ENCODE peak calls at places on chromosomes 4 and X, in five cellular contexts. One of them, this sample, is unnamed.

GRCh38 chr4:70997068-70997467 is 3.6 kb downstream of the DCK start:
- DNase-seq in cardiac fibroblast: no peak
- DNase-seq in left ventricle myocardium inferior: no peak
- DNase-seq in aorta: no peak
- DNase-seq in choroid plexus epithelial cell: no peak
- DNase-seq in this sample: no peak

GRCh38 chr4:108417923-108418322 is 202.5 kb upstream of the RPL34 start:
- DNase-seq in choroid plexus epithelial cell: peak
- DNase-seq in left ventricle myocardium inferior: no peak
- DNase-seq in aorta: no peak
- DNase-seq in cardiac fibroblast: peak
- DNase-seq in this sample: no peak

GRCh38 chr4:112302320-112303274 is 5.4 kb downstream of the ALPK1 start:
- DNase-seq in left ventricle myocardium inferior: no peak
- DNase-seq in aorta: no peak
- DNase-seq in cardiac fibroblast: no peak
- DNase-seq in choroid plexus epithelial cell: no peak
- DNase-seq in this sample: no peak

GRCh38 chr4:84530871-84531270 is 31.8 kb upstream of the NKX6-1 start:
- DNase-seq in aorta: no peak
- DNase-seq in left ventricle myocardium inferior: no peak
- DNase-seq in choroid plexus epithelial cell: peak
- DNase-seq in cardiac fibroblast: peak
- DNase-seq in this sample: no peak

GRCh38 chr4:87240341-87240740 is 19.9 kb upstream of the KLHL8 start:
- DNase-seq in aorta: no peak
- DNase-seq in cardiac fibroblast: no peak
- DNase-seq in choroid plexus epithelial cell: no peak
- DNase-seq in left ventricle myocardium inferior: no peak
- DNase-seq in this sample: no peak

GRCh38 chr4:17561195-17561909 is 15.6 kb upstream of the LAP3 start:
- DNase-seq in aorta: no peak
- DNase-seq in choroid plexus epithelial cell: peak
- DNase-seq in cardiac fibroblast: peak
- DNase-seq in left ventricle myocardium inferior: no peak
- DNase-seq in this sample: no peak

GRCh38 chr4:40628888-40629287 is 776 bp downstream of the RBM47 start:
- DNase-seq in aorta: no peak
- DNase-seq in choroid plexus epithelial cell: no peak
- DNase-seq in left ventricle myocardium inferior: no peak
- DNase-seq in cardiac fibroblast: no peak
- DNase-seq in this sample: no peak

GRCh38 chrX:55014897-55015299 is 14.7 kb downstream of the APEX2 start:
- DNase-seq in choroid plexus epithelial cell: no peak
- DNase-seq in left ventricle myocardium inferior: no peak
- DNase-seq in cardiac fibroblast: no peak
- DNase-seq in aorta: no peak
- DNase-seq in this sample: no peak

GRCh38 chr4:76905521-76905920 is 7.6 kb upstream of the SOWAHB start:
- DNase-seq in cardiac fibroblast: peak
- DNase-seq in aorta: no peak
- DNase-seq in left ventricle myocardium inferior: no peak
- DNase-seq in choroid plexus epithelial cell: peak
- DNase-seq in this sample: no peak

GRCh38 chr4:25098964-25099843 is 61.0 kb downstream of the SEPSECS start:
- DNase-seq in choroid plexus epithelial cell: peak
- DNase-seq in aorta: no peak
- DNase-seq in left ventricle myocardium inferior: peak
- DNase-seq in cardiac fibroblast: peak
- DNase-seq in this sample: no peak

GRCh38 chr4:84837751-84838150 is 128.7 kb downstream of the WDFY3 start:
- DNase-seq in left ventricle myocardium inferior: no peak
- DNase-seq in aorta: no peak
- DNase-seq in choroid plexus epithelial cell: no peak
- DNase-seq in cardiac fibroblast: peak
- DNase-seq in this sample: no peak

GRCh38 chr4:185524888-185525863 is 10.1 kb downstream of the PDLIM3 start:
- DNase-seq in choroid plexus epithelial cell: no peak
- DNase-seq in left ventricle myocardium inferior: no peak
- DNase-seq in cardiac fibroblast: peak
- DNase-seq in aorta: no peak
- DNase-seq in this sample: no peak

GRCh38 chr4:141860974-141861373 is 224.6 kb downstream of the IL15 start:
- DNase-seq in left ventricle myocardium inferior: no peak
- DNase-seq in choroid plexus epithelial cell: no peak
- DNase-seq in aorta: no peak
- DNase-seq in cardiac fibroblast: no peak
- DNase-seq in this sample: no peak

GRCh38 chr4:101345271-101345595 is 2.1 kb downstream of the PPP3CA start:
- DNase-seq in cardiac fibroblast: peak
- DNase-seq in aorta: no peak
- DNase-seq in choroid plexus epithelial cell: peak
- DNase-seq in left ventricle myocardium inferior: no peak
- DNase-seq in this sample: no peak

GRCh38 chr4:137994858-137995257 is 247.3 kb downstream of the SLC7A11 start:
- DNase-seq in aorta: no peak
- DNase-seq in left ventricle myocardium inferior: no peak
- DNase-seq in choroid plexus epithelial cell: peak
- DNase-seq in cardiac fibroblast: peak
- DNase-seq in this sample: no peak

GRCh38 chr4:138938371-138938699 is 77.2 kb upstream of the NOCT start:
- DNase-seq in left ventricle myocardium inferior: no peak
- DNase-seq in choroid plexus epithelial cell: peak
- DNase-seq in aorta: no peak
- DNase-seq in cardiac fibroblast: peak
- DNase-seq in this sample: no peak

GRCh38 chr4:186554485-186554884 is 882 bp downstream of the MTNR1A start:
- DNase-seq in cardiac fibroblast: peak
- DNase-seq in choroid plexus epithelial cell: peak
- DNase-seq in aorta: no peak
- DNase-seq in left ventricle myocardium inferior: no peak
- DNase-seq in this sample: no peak

GRCh38 chr4:186557486-186557885 is 2.1 kb upstream of the MTNR1A start:
- DNase-seq in aorta: no peak
- DNase-seq in left ventricle myocardium inferior: no peak
- DNase-seq in choroid plexus epithelial cell: peak
- DNase-seq in cardiac fibroblast: peak
- DNase-seq in this sample: no peak

GRCh38 chr4:186557061-186557460 is 1.7 kb upstream of the MTNR1A start:
- DNase-seq in choroid plexus epithelial cell: no peak
- DNase-seq in aorta: no peak
- DNase-seq in left ventricle myocardium inferior: no peak
- DNase-seq in cardiac fibroblast: peak
- DNase-seq in this sample: no peak

GRCh38 chr4:186553717-186554116 is 1.6 kb downstream of the MTNR1A start:
- DNase-seq in cardiac fibroblast: no peak
- DNase-seq in choroid plexus epithelial cell: no peak
- DNase-seq in aorta: no peak
- DNase-seq in left ventricle myocardium inferior: no peak
- DNase-seq in this sample: no peak

GRCh38 chr4:186554890-186555827 is at the start of gene MTNR1A:
- DNase-seq in left ventricle myocardium inferior: no peak
- DNase-seq in choroid plexus epithelial cell: peak
- DNase-seq in aorta: no peak
- DNase-seq in cardiac fibroblast: peak
- DNase-seq in this sample: no peak
- H3K4me3 ChIP-seq in left ventricle myocardium inferior: peak
- H3K4me3 ChIP-seq in choroid plexus epithelial cell: peak
- H3K4me3 ChIP-seq in aorta: no peak
- H3K4me3 ChIP-seq in cardiac fibroblast: peak
- H3K4me3 ChIP-seq in this sample: peak

DNA sequence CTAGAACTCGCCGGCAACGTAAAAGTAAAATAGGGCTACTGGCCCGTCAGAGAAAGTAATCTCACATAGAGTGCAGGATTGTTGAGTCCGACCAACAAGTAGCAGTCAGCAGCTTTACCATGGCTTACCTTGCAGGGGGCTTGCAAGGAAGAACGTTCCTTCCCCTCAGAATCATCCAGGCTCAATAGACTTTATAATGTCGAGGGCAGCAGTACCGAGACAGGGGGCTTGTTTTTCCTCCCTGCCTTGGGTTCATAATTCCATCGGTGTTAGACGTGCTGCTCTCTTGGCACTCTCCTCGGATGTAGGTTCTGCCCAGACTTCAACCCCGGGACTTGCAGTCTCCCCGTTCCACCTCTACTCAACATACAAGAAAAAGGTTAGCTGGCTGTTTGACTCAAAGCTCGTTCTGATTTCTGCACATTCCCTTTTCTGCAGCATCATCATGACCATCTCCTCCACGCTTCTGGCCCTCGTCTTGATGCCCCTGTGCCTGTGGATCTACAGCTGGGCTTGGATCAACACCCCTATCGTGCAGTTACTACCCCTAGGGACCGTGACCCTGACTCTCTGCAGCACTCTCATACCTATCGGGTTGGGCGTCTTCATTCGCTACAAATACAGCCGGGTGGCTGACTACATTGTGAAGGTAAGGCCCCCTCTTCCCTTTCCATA is 1.5 kb downstream of the SLC10A4 start:
- DNase-seq in aorta: no peak
- DNase-seq in cardiac fibroblast: no peak
- DNase-seq in choroid plexus epithelial cell: no peak
- DNase-seq in left ventricle myocardium inferior: no peak
- DNase-seq in this sample: no peak
- H3K4me3 ChIP-seq in aorta: no peak
- H3K4me3 ChIP-seq in cardiac fibroblast: no peak
- H3K4me3 ChIP-seq in choroid plexus epithelial cell: no peak
- H3K4me3 ChIP-seq in left ventricle myocardium inferior: peak
- H3K4me3 ChIP-seq in this sample: no peak

GRCh38 chrX:154731881-154732280 is 19.0 kb downstream of the GAB3 start:
- DNase-seq in left ventricle myocardium inferior: no peak
- DNase-seq in choroid plexus epithelial cell: peak
- DNase-seq in aorta: no peak
- DNase-seq in cardiac fibroblast: peak
- DNase-seq in this sample: no peak
- H3K4me3 ChIP-seq in left ventricle myocardium inferior: no peak
- H3K4me3 ChIP-seq in choroid plexus epithelial cell: no peak
- H3K4me3 ChIP-seq in aorta: no peak
- H3K4me3 ChIP-seq in cardiac fibroblast: no peak
- H3K4me3 ChIP-seq in this sample: no peak

GRCh38 chrX:11757729-11758399 is at the start of gene MSL3:
- DNase-seq in cardiac fibroblast: peak
- DNase-seq in left ventricle myocardium inferior: peak
- DNase-seq in choroid plexus epithelial cell: peak
- DNase-seq in aorta: peak
- DNase-seq in this sample: no peak

GRCh38 chrX:11756354-11757318 is 1.4 kb upstream of the MSL3 start:
- DNase-seq in left ventricle myocardium inferior: no peak
- DNase-seq in choroid plexus epithelial cell: peak
- DNase-seq in aorta: no peak
- DNase-seq in cardiac fibroblast: peak
- DNase-seq in this sample: no peak

GRCh38 chrX:11755724-11756123 is 2.3 kb upstream of the MSL3 start:
- DNase-seq in left ventricle myocardium inferior: no peak
- DNase-seq in aorta: no peak
- DNase-seq in cardiac fibroblast: no peak
- DNase-seq in choroid plexus epithelial cell: no peak
- DNase-seq in this sample: no peak

GRCh38 chrX:11758400-11759171 is 549 bp downstream of the MSL3 start:
- DNase-seq in cardiac fibroblast: peak
- DNase-seq in aorta: peak
- DNase-seq in choroid plexus epithelial cell: peak
- DNase-seq in left ventricle myocardium inferior: peak
- DNase-seq in this sample: peak

DNA sequence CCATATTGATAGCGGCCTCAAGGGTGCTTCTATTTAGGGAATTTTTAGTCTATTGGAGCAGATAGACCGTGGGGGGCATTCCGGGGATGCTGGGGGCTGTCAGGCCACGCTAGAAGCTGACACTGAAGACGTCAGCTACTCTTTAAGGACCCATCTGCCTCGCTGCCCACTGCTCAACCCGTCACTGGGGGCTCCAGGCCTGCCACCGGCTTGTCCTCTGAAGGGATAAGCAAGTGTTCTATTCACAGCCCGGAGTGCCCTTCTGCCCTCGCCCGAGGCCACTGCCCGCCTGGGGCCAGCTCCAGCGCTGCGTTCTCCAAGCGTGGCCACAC is 674 bp upstream of the MSL3 start:
- DNase-seq in choroid plexus epithelial cell: no peak
- DNase-seq in cardiac fibroblast: peak
- DNase-seq in left ventricle myocardium inferior: no peak
- DNase-seq in aorta: no peak
- DNase-seq in this sample: no peak
- H3K4me3 ChIP-seq in choroid plexus epithelial cell: peak
- H3K4me3 ChIP-seq in cardiac fibroblast: peak
- H3K4me3 ChIP-seq in left ventricle myocardium inferior: peak
- H3K4me3 ChIP-seq in aorta: no peak
- H3K4me3 ChIP-seq in this sample: peak

GRCh38 chrX:111270339-111270738 is at the start of gene CAPN6:
- DNase-seq in choroid plexus epithelial cell: peak
- DNase-seq in cardiac fibroblast: peak
- DNase-seq in left ventricle myocardium inferior: no peak
- DNase-seq in aorta: peak
- DNase-seq in this sample: peak
- H3K4me3 ChIP-seq in choroid plexus epithelial cell: no peak
- H3K4me3 ChIP-seq in cardiac fibroblast: no peak
- H3K4me3 ChIP-seq in left ventricle myocardium inferior: no peak
- H3K4me3 ChIP-seq in aorta: no peak
- H3K4me3 ChIP-seq in this sample: no peak

DNA sequence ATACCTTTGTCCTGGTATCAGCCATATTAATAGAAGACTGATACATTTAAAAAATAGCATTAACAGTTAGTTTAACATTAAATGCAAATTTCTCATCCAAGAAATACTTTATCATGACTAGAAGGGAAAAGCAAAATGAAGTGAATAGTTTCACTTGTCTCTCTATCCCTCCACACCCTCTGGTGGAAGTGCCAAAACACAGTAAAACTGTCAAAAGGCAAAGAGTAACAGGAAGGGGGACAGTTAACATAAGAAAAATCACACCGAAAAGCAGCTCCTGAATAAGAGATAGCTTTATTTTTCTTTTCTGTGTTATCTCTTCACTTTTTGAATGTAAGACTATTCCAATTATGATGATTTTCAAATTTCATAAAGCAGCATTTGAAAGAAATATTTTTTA is 187.2 kb downstream of the FBXW7 start:
- DNase-seq in choroid plexus epithelial cell: no peak
- DNase-seq in aorta: no peak
- DNase-seq in cardiac fibroblast: peak
- DNase-seq in left ventricle myocardium inferior: no peak
- DNase-seq in this sample: no peak
- H3K4me3 ChIP-seq in choroid plexus epithelial cell: no peak
- H3K4me3 ChIP-seq in aorta: no peak
- H3K4me3 ChIP-seq in cardiac fibroblast: no peak
- H3K4me3 ChIP-seq in left ventricle myocardium inferior: no peak
- H3K4me3 ChIP-seq in this sample: no peak